ENCODE peak calls at places on chromosome 15, in ten cellular contexts. One of them, this sample, is unnamed.

GRCh38 chr15:70280781-70281180 is 183.1 kb upstream of the TLE3 start:
- DNase-seq in activated naive CD4-positive, alpha-beta T cell: no peak
- DNase-seq in omental fat pad: no peak
- DNase-seq in posterior vena cava: peak; percentile 22
- DNase-seq in left ventricle myocardium inferior: no peak
- DNase-seq in DND-41: no peak
- DNase-seq in astrocyte of the spinal cord: no peak
- DNase-seq in AG09319: no peak
- DNase-seq in left ventricle myocardium superior: no peak
- DNase-seq in MCF 10A: no peak
- DNase-seq in this sample: no peak

GRCh38 chr15:49380912-49381311 is 42.1 kb upstream of the FGF7 start:
- DNase-seq in left ventricle myocardium superior: no peak
- DNase-seq in posterior vena cava: no peak
- DNase-seq in AG09319: no peak
- DNase-seq in astrocyte of the spinal cord: no peak
- DNase-seq in MCF 10A: no peak
- DNase-seq in DND-41: no peak
- DNase-seq in left ventricle myocardium inferior: no peak
- DNase-seq in activated naive CD4-positive, alpha-beta T cell: no peak
- DNase-seq in omental fat pad: no peak
- DNase-seq in this sample: no peak

GRCh38 chr15:87755226-87755625 is 501.3 kb downstream of the NTRK3 start:
- DNase-seq in astrocyte of the spinal cord: no peak
- DNase-seq in DND-41: no peak
- DNase-seq in left ventricle myocardium superior: no peak
- DNase-seq in posterior vena cava: no peak
- DNase-seq in left ventricle myocardium inferior: no peak
- DNase-seq in AG09319: no peak
- DNase-seq in omental fat pad: no peak
- DNase-seq in MCF 10A: no peak
- DNase-seq in activated naive CD4-positive, alpha-beta T cell: no peak
- DNase-seq in this sample: no peak

GRCh38 chr15:52109559-52110451 is 2.8 kb downstream of the BCL2L10 start:
- DNase-seq in MCF 10A: no peak
- DNase-seq in left ventricle myocardium superior: no peak
- DNase-seq in astrocyte of the spinal cord: no peak
- DNase-seq in left ventricle myocardium inferior: no peak
- DNase-seq in activated naive CD4-positive, alpha-beta T cell: no peak
- DNase-seq in posterior vena cava: no peak
- DNase-seq in DND-41: no peak
- DNase-seq in AG09319: no peak
- DNase-seq in omental fat pad: no peak
- DNase-seq in this sample: no peak

GRCh38 chr15:32957219-32957618 is 237.3 kb downstream of the FMN1 start:
- DNase-seq in posterior vena cava: no peak
- DNase-seq in omental fat pad: no peak
- DNase-seq in left ventricle myocardium inferior: no peak
- DNase-seq in AG09319: no peak
- DNase-seq in activated naive CD4-positive, alpha-beta T cell: no peak
- DNase-seq in DND-41: no peak
- DNase-seq in astrocyte of the spinal cord: no peak
- DNase-seq in MCF 10A: no peak
- DNase-seq in left ventricle myocardium superior: no peak
- DNase-seq in this sample: no peak

GRCh38 chr15:72086010-72086697 is 31.8 kb downstream of the MYO9A start:
- DNase-seq in omental fat pad: no peak
- DNase-seq in DND-41: no peak
- DNase-seq in astrocyte of the spinal cord: no peak
- DNase-seq in posterior vena cava: no peak
- DNase-seq in AG09319: no peak
- DNase-seq in MCF 10A: peak; percentile 38
- DNase-seq in activated naive CD4-positive, alpha-beta T cell: no peak
- DNase-seq in left ventricle myocardium superior: peak; percentile 40
- DNase-seq in left ventricle myocardium inferior: peak; percentile 18
- DNase-seq in this sample: no peak

GRCh38 chr15:52257734-52258062 is 37.9 kb downstream of the MYO5C start:
- DNase-seq in activated naive CD4-positive, alpha-beta T cell: no peak
- DNase-seq in left ventricle myocardium superior: no peak
- DNase-seq in astrocyte of the spinal cord: peak; percentile 26
- DNase-seq in MCF 10A: peak; percentile 42
- DNase-seq in omental fat pad: no peak
- DNase-seq in AG09319: no peak
- DNase-seq in DND-41: no peak
- DNase-seq in left ventricle myocardium inferior: no peak
- DNase-seq in posterior vena cava: no peak
- DNase-seq in this sample: no peak

GRCh38 chr15:63483521-63484371 is 20.6 kb upstream of the USP3 start:
- DNase-seq in activated naive CD4-positive, alpha-beta T cell: no peak
- DNase-seq in left ventricle myocardium inferior: no peak
- DNase-seq in DND-41: no peak
- DNase-seq in left ventricle myocardium superior: no peak
- DNase-seq in AG09319: no peak
- DNase-seq in MCF 10A: peak; percentile 91
- DNase-seq in astrocyte of the spinal cord: no peak
- DNase-seq in omental fat pad: no peak
- DNase-seq in posterior vena cava: no peak
- DNase-seq in this sample: no peak

GRCh38 chr15:38226867-38227266 is 25.8 kb upstream of the SPRED1 start:
- DNase-seq in posterior vena cava: no peak
- DNase-seq in AG09319: peak; percentile 19
- DNase-seq in activated naive CD4-positive, alpha-beta T cell: no peak
- DNase-seq in left ventricle myocardium inferior: no peak
- DNase-seq in omental fat pad: no peak
- DNase-seq in DND-41: no peak
- DNase-seq in left ventricle myocardium superior: no peak
- DNase-seq in astrocyte of the spinal cord: peak; percentile 75
- DNase-seq in MCF 10A: peak; percentile 95
- DNase-seq in this sample: peak; percentile 63

GRCh38 chr15:78195735-78196201 is 38.6 kb downstream of the ACSBG1 start:
- DNase-seq in MCF 10A: peak; percentile 50
- DNase-seq in left ventricle myocardium inferior: no peak
- DNase-seq in AG09319: no peak
- DNase-seq in activated naive CD4-positive, alpha-beta T cell: peak; percentile 46
- DNase-seq in posterior vena cava: peak; percentile 73
- DNase-seq in left ventricle myocardium superior: no peak
- DNase-seq in astrocyte of the spinal cord: no peak
- DNase-seq in DND-41: peak; percentile 64
- DNase-seq in omental fat pad: no peak
- DNase-seq in this sample: no peak

GRCh38 chr15:101060576-101061551 is 141.7 kb downstream of the LRRK1 start:
- DNase-seq in astrocyte of the spinal cord: no peak
- DNase-seq in left ventricle myocardium inferior: no peak
- DNase-seq in left ventricle myocardium superior: no peak
- DNase-seq in MCF 10A: no peak
- DNase-seq in AG09319: no peak
- DNase-seq in DND-41: no peak
- DNase-seq in omental fat pad: peak; percentile 19
- DNase-seq in activated naive CD4-positive, alpha-beta T cell: no peak
- DNase-seq in posterior vena cava: no peak
- DNase-seq in this sample: no peak

GRCh38 chr15:73368301-73369072 is at the start of gene HCN4:
- DNase-seq in MCF 10A: no peak
- DNase-seq in astrocyte of the spinal cord: no peak
- DNase-seq in left ventricle myocardium superior: peak; percentile 80
- DNase-seq in omental fat pad: no peak
- DNase-seq in posterior vena cava: no peak
- DNase-seq in left ventricle myocardium inferior: peak; percentile 47
- DNase-seq in AG09319: no peak
- DNase-seq in activated naive CD4-positive, alpha-beta T cell: no peak
- DNase-seq in DND-41: no peak
- DNase-seq in this sample: no peak

GRCh38 chr15:27854601-27855000 is 244.5 kb downstream of the OCA2 start:
- DNase-seq in DND-41: no peak
- DNase-seq in posterior vena cava: peak; percentile 29
- DNase-seq in astrocyte of the spinal cord: no peak
- DNase-seq in MCF 10A: no peak
- DNase-seq in omental fat pad: no peak
- DNase-seq in activated naive CD4-positive, alpha-beta T cell: no peak
- DNase-seq in left ventricle myocardium superior: no peak
- DNase-seq in left ventricle myocardium inferior: no peak
- DNase-seq in AG09319: no peak
- DNase-seq in this sample: no peak

GRCh38 chr15:77642793-77643430 is 10.2 kb upstream of the LINGO1 start:
- DNase-seq in omental fat pad: no peak
- DNase-seq in activated naive CD4-positive, alpha-beta T cell: no peak
- DNase-seq in left ventricle myocardium superior: no peak
- DNase-seq in left ventricle myocardium inferior: no peak
- DNase-seq in astrocyte of the spinal cord: no peak
- DNase-seq in posterior vena cava: no peak
- DNase-seq in AG09319: no peak
- DNase-seq in DND-41: no peak
- DNase-seq in MCF 10A: no peak
- DNase-seq in this sample: no peak

GRCh38 chr15:93073465-93073952 is 15.5 kb downstream of the RGMA start:
- DNase-seq in astrocyte of the spinal cord: no peak
- DNase-seq in MCF 10A: no peak
- DNase-seq in AG09319: no peak
- DNase-seq in DND-41: no peak
- DNase-seq in left ventricle myocardium inferior: no peak
- DNase-seq in omental fat pad: no peak
- DNase-seq in activated naive CD4-positive, alpha-beta T cell: no peak
- DNase-seq in posterior vena cava: no peak
- DNase-seq in left ventricle myocardium superior: peak; percentile 60
- DNase-seq in this sample: peak; percentile 28

GRCh38 chr15:82165948-82166376 is 96.6 kb downstream of the EFL1 start:
- DNase-seq in AG09319: no peak
- DNase-seq in DND-41: no peak
- DNase-seq in MCF 10A: no peak
- DNase-seq in left ventricle myocardium superior: no peak
- DNase-seq in posterior vena cava: no peak
- DNase-seq in astrocyte of the spinal cord: no peak
- DNase-seq in left ventricle myocardium inferior: no peak
- DNase-seq in activated naive CD4-positive, alpha-beta T cell: no peak
- DNase-seq in omental fat pad: no peak
- DNase-seq in this sample: no peak

GRCh38 chr15:69874321-69874720 is 223.4 kb downstream of the TLE3 start:
- DNase-seq in activated naive CD4-positive, alpha-beta T cell: no peak
- DNase-seq in MCF 10A: no peak
- DNase-seq in astrocyte of the spinal cord: no peak
- DNase-seq in AG09319: no peak
- DNase-seq in omental fat pad: no peak
- DNase-seq in left ventricle myocardium inferior: no peak
- DNase-seq in left ventricle myocardium superior: no peak
- DNase-seq in posterior vena cava: no peak
- DNase-seq in DND-41: no peak
- DNase-seq in this sample: no peak

GRCh38 chr15:64985382-64986033 is 4.2 kb downstream of the SPG21 start:
- DNase-seq in astrocyte of the spinal cord: no peak
- DNase-seq in DND-41: no peak
- DNase-seq in omental fat pad: no peak
- DNase-seq in left ventricle myocardium inferior: no peak
- DNase-seq in MCF 10A: no peak
- DNase-seq in AG09319: no peak
- DNase-seq in posterior vena cava: no peak
- DNase-seq in activated naive CD4-positive, alpha-beta T cell: no peak
- DNase-seq in left ventricle myocardium superior: no peak
- DNase-seq in this sample: no peak

GRCh38 chr15:79101866-79102581 is 11.4 kb upstream of the RASGRF1 start:
- DNase-seq in astrocyte of the spinal cord: no peak
- DNase-seq in AG09319: no peak
- DNase-seq in posterior vena cava: no peak
- DNase-seq in omental fat pad: no peak
- DNase-seq in left ventricle myocardium superior: no peak
- DNase-seq in left ventricle myocardium inferior: no peak
- DNase-seq in DND-41: no peak
- DNase-seq in activated naive CD4-positive, alpha-beta T cell: no peak
- DNase-seq in MCF 10A: no peak
- DNase-seq in this sample: no peak

GRCh38 chr15:59825926-59826325 is 136.8 kb upstream of the BNIP2 start:
- DNase-seq in left ventricle myocardium superior: no peak
- DNase-seq in AG09319: no peak
- DNase-seq in activated naive CD4-positive, alpha-beta T cell: no peak
- DNase-seq in astrocyte of the spinal cord: peak; percentile 10
- DNase-seq in DND-41: no peak
- DNase-seq in left ventricle myocardium inferior: no peak
- DNase-seq in MCF 10A: peak; percentile 92
- DNase-seq in omental fat pad: no peak
- DNase-seq in posterior vena cava: no peak
- DNase-seq in this sample: no peak

GRCh38 chr15:84818221-84819131 is 1.3 kb downstream of the ALPK3 start:
- DNase-seq in activated naive CD4-positive, alpha-beta T cell: no peak
- DNase-seq in left ventricle myocardium inferior: no peak
- DNase-seq in astrocyte of the spinal cord: peak; percentile 59
- DNase-seq in left ventricle myocardium superior: no peak
- DNase-seq in posterior vena cava: no peak
- DNase-seq in DND-41: peak; percentile 19
- DNase-seq in AG09319: no peak
- DNase-seq in omental fat pad: no peak
- DNase-seq in MCF 10A: no peak
- DNase-seq in this sample: no peak

GRCh38 chr15:25512957-25513356 is 74.1 kb upstream of the UBE3A start:
- DNase-seq in AG09319: no peak
- DNase-seq in omental fat pad: no peak
- DNase-seq in activated naive CD4-positive, alpha-beta T cell: no peak
- DNase-seq in astrocyte of the spinal cord: no peak
- DNase-seq in DND-41: no peak
- DNase-seq in left ventricle myocardium inferior: no peak
- DNase-seq in MCF 10A: no peak
- DNase-seq in left ventricle myocardium superior: no peak
- DNase-seq in posterior vena cava: no peak
- DNase-seq in this sample: no peak

GRCh38 chr15:83092309-83092976 is 15.0 kb upstream of the TM6SF1 start:
- DNase-seq in AG09319: no peak
- DNase-seq in left ventricle myocardium superior: no peak
- DNase-seq in posterior vena cava: no peak
- DNase-seq in left ventricle myocardium inferior: no peak
- DNase-seq in activated naive CD4-positive, alpha-beta T cell: no peak
- DNase-seq in MCF 10A: no peak
- DNase-seq in DND-41: no peak
- DNase-seq in omental fat pad: no peak
- DNase-seq in astrocyte of the spinal cord: no peak
- DNase-seq in this sample: no peak

GRCh38 chr15:40463279-40463678 is 7.5 kb upstream of the CHST14 start:
- DNase-seq in activated naive CD4-positive, alpha-beta T cell: no peak
- DNase-seq in MCF 10A: no peak
- DNase-seq in astrocyte of the spinal cord: no peak
- DNase-seq in DND-41: no peak
- DNase-seq in AG09319: no peak
- DNase-seq in left ventricle myocardium superior: no peak
- DNase-seq in posterior vena cava: no peak
- DNase-seq in left ventricle myocardium inferior: no peak
- DNase-seq in omental fat pad: no peak
- DNase-seq in this sample: no peak

GRCh38 chr15:64596701-64597468 is 136.5 kb downstream of the ZNF609 start:
- DNase-seq in activated naive CD4-positive, alpha-beta T cell: no peak
- DNase-seq in MCF 10A: peak; percentile 33
- DNase-seq in DND-41: peak; percentile 30
- DNase-seq in astrocyte of the spinal cord: peak; percentile 49
- DNase-seq in AG09319: peak; percentile 20
- DNase-seq in posterior vena cava: no peak
- DNase-seq in left ventricle myocardium inferior: no peak
- DNase-seq in omental fat pad: no peak
- DNase-seq in left ventricle myocardium superior: no peak
- DNase-seq in this sample: peak; percentile 58

GRCh38 chr15:39730552-39730951 is 52.1 kb downstream of the FSIP1 start:
- DNase-seq in posterior vena cava: no peak
- DNase-seq in left ventricle myocardium superior: no peak
- DNase-seq in AG09319: no peak
- DNase-seq in DND-41: no peak
- DNase-seq in astrocyte of the spinal cord: no peak
- DNase-seq in omental fat pad: no peak
- DNase-seq in MCF 10A: no peak
- DNase-seq in left ventricle myocardium inferior: no peak
- DNase-seq in activated naive CD4-positive, alpha-beta T cell: no peak
- DNase-seq in this sample: no peak

GRCh38 chr15:79322945-79323344 is 12.0 kb downstream of the TMED3 start:
- DNase-seq in left ventricle myocardium superior: no peak
- DNase-seq in activated naive CD4-positive, alpha-beta T cell: no peak
- DNase-seq in AG09319: no peak
- DNase-seq in DND-41: no peak
- DNase-seq in omental fat pad: no peak
- DNase-seq in astrocyte of the spinal cord: no peak
- DNase-seq in left ventricle myocardium inferior: no peak
- DNase-seq in MCF 10A: no peak
- DNase-seq in posterior vena cava: no peak
- DNase-seq in this sample: no peak

GRCh38 chr15:26394801-26395200 is 378.1 kb downstream of the GABRB3 start:
- DNase-seq in posterior vena cava: no peak
- DNase-seq in MCF 10A: no peak
- DNase-seq in left ventricle myocardium superior: peak; percentile 73
- DNase-seq in AG09319: no peak
- DNase-seq in DND-41: no peak
- DNase-seq in astrocyte of the spinal cord: no peak
- DNase-seq in left ventricle myocardium inferior: peak; percentile 58
- DNase-seq in omental fat pad: no peak
- DNase-seq in activated naive CD4-positive, alpha-beta T cell: no peak
- DNase-seq in this sample: no peak

This sample was measured in hypothalamus.